ENCODE peak calls at places on chromosomes 3 and 15, in four cellular contexts. W is activated T-cell treated with anti-CD3 and anti-CD28 coated beads, Interleukin-2, amount 50 U/mL, for 48 hours; M is NCI-H345; Z is GDM1. C is an unnamed sample.
A peak's percentile ranks its signal among the peaks of the same experiment; 100 is the strongest.

GRCh38 chr3:45171283-45171682 is 25.1 kb upstream of the CDCP1 start:
- DNase-seq in W (no peak), M (no peak), Z (no peak), C (no peak)

GRCh38 chr3:117695321-117695720 is 985.7 kb downstream of the TUSC7 start:
- DNase-seq in W (no peak), M (no peak), Z (no peak), C (no peak)

GRCh38 chr15:80456517-80457497 is 52.6 kb downstream of the ARNT2 start:
- DNase-seq in W (no peak), M (no peak), Z (no peak), C (no peak)

GRCh38 chr3:120218981-120219380 is 66.0 kb downstream of the GPR156 start:
- DNase-seq in W (no peak), M (no peak), Z (no peak), C (no peak)

GRCh38 chr3:67361323-67361722 is 293.1 kb downstream of the SUCLG2 start:
- DNase-seq in W (no peak), M (no peak), Z (no peak), C (no peak)

GRCh38 chr15:74038707-74039655 is 43.4 kb downstream of the GOLGA6A start:
- DNase-seq in W (no peak), M (no peak), Z (no peak), C (no peak)

GRCh38 chr15:101458158-101458895 is 31.2 kb downstream of the PCSK6 start:
- DNase-seq in W (no peak), M (no peak), Z (no peak), C (no peak)

GRCh38 chr3:177374323-177374722 is 177.0 kb upstream of the TBL1XR1 start:
- DNase-seq in W (no peak), M (no peak), Z (no peak), C (no peak)

GRCh38 chr15:70160803-70161565 is 63.3 kb upstream of the TLE3 start:
- DNase-seq in W (no peak), M (no peak), Z (no peak), C (no peak)

GRCh38 chr3:171223396-171223795 is 196.9 kb upstream of the SLC2A2 start:
- DNase-seq in W (no peak), M (no peak), Z (no peak), C (no peak)

GRCh38 chr3:51502562-51502910 is 2.7 kb upstream of the DCAF1 start:
- DNase-seq in W (no peak), M (no peak), Z (no peak), C (no peak)

GRCh38 chr15:61835476-61836106 is 224.7 kb downstream of the VPS13C start:
- DNase-seq in W (peak; percentile 69), M (peak; percentile 59), Z (peak; percentile 21), C (peak; percentile 18)

GRCh38 chr15:31352911-31353811 is 26.5 kb downstream of the KLF13 start:
- DNase-seq in W (no peak), M (no peak), Z (peak; percentile 65), C (no peak)

GRCh38 chr3:41683666-41684350 is 278.1 kb downstream of the ULK4 start:
- DNase-seq in W (no peak), M (no peak), Z (no peak), C (no peak)

GRCh38 chr3:114411811-114412803 is 118.3 kb downstream of the TIGIT start:
- DNase-seq in W (peak; percentile 43), M (no peak), Z (no peak), C (no peak)

GRCh38 chr3:43423142-43423541 is 136.8 kb downstream of the SNRK start:
- DNase-seq in W (no peak), M (peak; percentile 34), Z (no peak), C (no peak)

GRCh38 chr15:48190932-48191573 is 412 bp upstream of the CTXN2 start:
- DNase-seq in W (peak; percentile 46), M (no peak), Z (no peak), C (no peak)

GRCh38 chr15:42152196-42152920 is 4.1 kb downstream of the PLA2G4F start:
- DNase-seq in W (no peak), M (no peak), Z (no peak), C (no peak)

GRCh38 chr15:90358124-90359033 is 6.3 kb downstream of the ZNF774 start:
- DNase-seq in W (no peak), M (no peak), Z (no peak), C (no peak)

C was measured in AML-193.